ENCODE peak calls at places on chromosomes 5 and 9, in seven cellular contexts. C is A549, F is sigmoid colon, E is tibial nerve, Q is stomach, U is ovary, N is transverse colon. Z is an unnamed sample.

GRCh38 chr9:79028101-79028500 is 543.7 kb upstream of the TLE4 start:
- DNase-seq in C (no peak), Q (no peak), E (no peak), F (no peak), N (no peak), U (no peak), Z (no peak)

GRCh38 chr9:115941561-115942315 is 211.9 kb upstream of the PAPPA start:
- DNase-seq in F (no peak), Q (no peak), E (no peak), C (no peak), N (no peak), U (no peak), Z (no peak)

GRCh38 chr9:137195525-137196220 is 4.9 kb downstream of the TPRN start:
- DNase-seq in U (no peak), N (peak; percentile 88), Q (peak; percentile 84), E (no peak), F (no peak), C (no peak), Z (no peak)

GRCh38 chr9:136969150-136969549 is 8.2 kb upstream of the PTGDS start:
- DNase-seq in F (no peak), U (no peak), N (no peak), C (no peak), E (peak; percentile 42), Q (no peak), Z (no peak)

GRCh38 chr5:78544531-78545200 is 103.9 kb downstream of the LHFPL2 start:
- DNase-seq in F (peak; percentile 65), N (peak; percentile 21), C (no peak), E (no peak), Q (no peak), U (peak; percentile 54), Z (no peak)

GRCh38 chr9:110950041-110950645 is 88.1 kb downstream of the LPAR1 start:
- DNase-seq in Q (no peak), N (no peak), U (no peak), C (no peak), F (no peak), E (no peak), Z (no peak)

GRCh38 chr9:7452378-7452777 is 347.2 kb downstream of the DMAC1 start:
- DNase-seq in N (no peak), C (no peak), F (no peak), E (no peak), U (no peak), Q (no peak), Z (no peak)

GRCh38 chr5:38382898-38383297 is 124.5 kb downstream of the EGFLAM start:
- DNase-seq in U (peak; percentile 63), C (peak; percentile 72), E (peak; percentile 37), N (peak; percentile 47), F (peak; percentile 71), Q (peak; percentile 72), Z (peak; percentile 67)

GRCh38 chr5:171848911-171849520 is 63.4 kb downstream of the SMIM23 start:
- DNase-seq in F (no peak), N (no peak), Q (no peak), E (no peak), U (no peak), C (no peak), Z (no peak)

GRCh38 chr5:134289509-134290113 is 63.7 kb upstream of the PPP2CA start:
- DNase-seq in E (no peak), Q (peak; percentile 42), C (peak; percentile 75), N (peak; percentile 51), U (peak; percentile 56), F (peak; percentile 66), Z (peak; percentile 69)

GRCh38 chr5:42614509-42614908 is 142.1 kb upstream of the CCDC152 start:
- DNase-seq in F (no peak), Q (no peak), E (no peak), C (no peak), U (no peak), N (no peak), Z (no peak)

GRCh38 chr5:136228358-136228757 is 35.4 kb upstream of the SMIM32 start:
- DNase-seq in U (no peak), C (no peak), Q (no peak), N (no peak), F (no peak), E (no peak), Z (no peak)

GRCh38 chr5:109388407-109388806 is 21.4 kb downstream of the PJA2 start:
- DNase-seq in Q (no peak), F (no peak), N (no peak), C (no peak), E (no peak), U (no peak), Z (no peak)

GRCh38 chr5:179135006-179135405 is 74.8 kb downstream of the ZNF354C start:
- DNase-seq in F (no peak), U (no peak), E (no peak), Q (no peak), C (no peak), N (no peak), Z (no peak)

GRCh38 chr5:179134511-179134910 is 74.3 kb downstream of the ZNF354C start:
- DNase-seq in N (no peak), E (no peak), Q (no peak), C (no peak), U (no peak), F (no peak), Z (no peak)

GRCh38 chr5:179137001-179137642 is 76.9 kb downstream of the ZNF354C start:
- DNase-seq in C (no peak), F (no peak), Q (no peak), N (no peak), U (no peak), E (no peak), Z (no peak)

GRCh38 chr5:179137643-179138567 is 77.7 kb downstream of the ZNF354C start:
- DNase-seq in U (no peak), E (no peak), Q (no peak), F (no peak), C (no peak), N (no peak), Z (peak; percentile 55)

DNA sequence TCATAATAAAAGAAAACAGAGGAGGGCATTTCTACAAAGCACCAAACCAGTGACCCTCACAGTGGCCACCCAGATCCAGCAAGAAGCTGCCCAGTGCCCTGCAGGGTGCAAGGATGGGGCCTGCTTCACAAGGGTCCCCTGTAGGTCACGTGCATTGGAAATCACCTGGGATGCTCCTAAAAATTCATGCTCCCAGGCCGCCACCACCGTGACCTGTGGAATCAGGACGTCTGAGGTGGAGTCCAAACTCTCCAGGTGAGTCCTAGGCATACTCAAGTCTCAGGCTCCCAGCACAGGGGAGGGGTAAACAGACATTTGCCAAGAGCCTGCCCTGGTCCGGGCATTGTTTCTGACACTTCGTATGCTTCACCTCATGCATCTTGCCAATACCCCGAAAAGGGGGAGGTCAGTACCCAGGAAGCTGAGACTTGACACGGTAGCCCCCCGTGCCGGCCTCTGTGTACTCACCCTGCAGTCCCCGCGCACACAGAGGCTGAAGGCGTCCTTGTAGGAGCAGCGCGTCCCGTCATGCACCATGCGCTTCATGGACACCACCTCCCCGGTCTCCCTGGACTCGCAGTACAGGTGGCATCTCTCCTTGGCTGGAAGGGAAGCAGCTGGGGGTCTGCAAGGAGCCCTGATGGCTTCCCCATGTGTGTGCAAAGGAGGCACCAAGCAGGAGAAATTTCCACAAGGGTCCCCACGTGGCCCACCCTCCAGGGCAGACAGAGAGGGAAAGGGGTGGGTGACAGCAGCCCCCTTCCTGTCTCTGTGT is 75.5 kb downstream of the ZNF354C start:
- DNase-seq in N (no peak), U (no peak), C (no peak), Q (no peak), F (no peak), E (no peak), Z (no peak)
- H3K9me3 ChIP-seq in N (no peaks in the 10 kb centered on the region), U (no peaks in the 10 kb centered on the region), C (peaks cover 15% of the 10 kb centered on the region), Q (no peaks in the 10 kb centered on the region), F (no peaks in the 10 kb centered on the region), E (no peaks in the 10 kb centered on the region), Z (no peaks in the 10 kb centered on the region)

GRCh38 chr5:149916317-149917072 is 28.1 kb downstream of the PDE6A start:
- DNase-seq in C (no peak), E (no peak), U (no peak), F (no peak), Q (no peak), N (no peak), Z (no peak)
- TF ChIP-seq EP300 in C (no peak), E (no peak), U (no peak), F (no peak), Q (no peak), N (no peak), Z (no peak)

GRCh38 chr9:96758845-96759673 is 18.8 kb downstream of the ZNF510 start:
- DNase-seq in C (no peak), U (no peak), E (no peak), F (no peak), N (no peak), Q (no peak), Z (no peak)
- H3K9me3 ChIP-seq in C (peaks cover 100% of the 10 kb centered on the region), U (peaks cover 51% of the 10 kb centered on the region), E (peaks cover 99% of the 10 kb centered on the region), F (peaks cover 89% of the 10 kb centered on the region), N (peaks cover 92% of the 10 kb centered on the region), Q (peaks cover 100% of the 10 kb centered on the region), Z (peaks cover 73% of the 10 kb centered on the region)

GRCh38 chr5:61205013-61205412 is 42.7 kb upstream of the SMIM15 start:
- DNase-seq in C (no peak), U (no peak), E (no peak), Q (no peak), N (no peak), F (no peak), Z (no peak)

GRCh38 chr5:61200582-61201155 is 38.4 kb upstream of the SMIM15 start:
- DNase-seq in N (no peak), F (no peak), C (no peak), Q (no peak), U (no peak), E (no peak), Z (no peak)

GRCh38 chr5:61198606-61199005 is 36.3 kb upstream of the SMIM15 start:
- DNase-seq in U (no peak), F (no peak), C (no peak), E (no peak), Q (no peak), N (no peak), Z (no peak)

GRCh38 chr5:61207884-61208283 is 45.6 kb upstream of the SMIM15 start:
- DNase-seq in F (no peak), N (no peak), E (no peak), C (no peak), U (no peak), Q (no peak), Z (no peak)

DNA sequence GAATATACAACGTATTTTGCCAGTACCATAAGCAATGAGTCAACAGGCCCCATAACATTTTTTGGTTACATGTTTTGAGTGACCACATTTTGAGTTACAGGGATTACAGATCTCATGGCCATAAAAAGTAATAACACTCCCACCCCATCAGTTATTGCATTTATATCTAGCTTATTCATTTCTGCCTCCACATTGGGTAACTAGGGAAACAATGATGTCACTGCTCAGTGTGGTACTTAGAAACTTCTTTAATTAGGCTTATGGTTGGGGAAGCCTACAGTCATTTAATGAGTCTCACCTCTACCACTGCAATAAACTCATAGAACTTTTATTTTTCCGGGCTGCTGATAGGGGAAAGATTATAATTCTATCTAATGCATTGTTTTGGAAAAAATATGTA is 39.9 kb upstream of the SMIM15 start:
- DNase-seq in C (no peak), N (no peak), F (no peak), U (no peak), Q (no peak), E (no peak), Z (no peak)
- TF ChIP-seq EP300 in C (no peak), N (no peak), F (no peak), U (no peak), Q (no peak), E (no peak), Z (no peak)

GRCh38 chr5:150905312-150905683 is 518 bp upstream of the ZNF300 start:
- DNase-seq in C (no peak), U (no peak), E (no peak), F (no peak), N (no peak), Q (no peak), Z (no peak)
- H3K9me3 ChIP-seq in C (peaks cover 73% of the 10 kb centered on the region), U (peaks cover 11% of the 10 kb centered on the region), E (peaks cover 43% of the 10 kb centered on the region), F (peaks cover 13% of the 10 kb centered on the region), N (peaks cover 52% of the 10 kb centered on the region), Q (peaks cover 83% of the 10 kb centered on the region), Z (peaks cover 22% of the 10 kb centered on the region)